ENCODE peak calls at places on chromosomes 5 and 9, in seven cellular contexts. C is natural killer cell, K is left ventricle myocardium inferior, O is Calu3, I is brain microvascular endothelial cell, H is psoas muscle, U is epithelial cell of proximal tubule. L is an unnamed sample.

GRCh38 chr5:55421074-55421529 is 113.3 kb downstream of the MTREX start:
- DNase-seq in O (no peak), U (no peak), K (no peak), C (no peak), H (no peak), I (no peak), L (no peak)

GRCh38 chr9:106678273-106678672 is 184.7 kb upstream of the ZNF462 start:
- DNase-seq in C (no peak), H (no peak), K (no peak), I (no peak), O (no peak), U (no peak), L (no peak)

GRCh38 chr5:23507278-23507685 is at the start of gene PRDM9:
- DNase-seq in H (peak), C (no peak), O (no peak), I (no peak), K (peak), U (peak), L (no peak)

GRCh38 chr5:35183243-35183955 is 46.9 kb downstream of the PRLR start:
- DNase-seq in K (peak), I (peak), O (peak), U (no peak), C (no peak), H (peak), L (no peak)

GRCh38 chr9:81649475-81649874 is 39.9 kb downstream of the TLE1 start:
- DNase-seq in C (no peak), O (no peak), K (no peak), U (no peak), H (no peak), I (no peak), L (no peak)

GRCh38 chr5:89267764-89268163 is 384.8 kb upstream of the MEF2C start:
- DNase-seq in K (no peak), H (no peak), U (no peak), C (no peak), I (no peak), O (no peak), L (no peak)

GRCh38 chr5:75167345-75167744 is 69.3 kb downstream of the ANKRD31 start:
- DNase-seq in C (no peak), O (no peak), I (peak), K (no peak), U (no peak), H (no peak), L (no peak)

GRCh38 chr5:22372376-22372775 is 480.8 kb downstream of the CDH12 start:
- DNase-seq in H (no peak), C (no peak), K (no peak), U (no peak), O (no peak), I (no peak), L (no peak)

GRCh38 chr5:92560698-92561361 is 1020.2 kb downstream of the NR2F1-AS1 start:
- DNase-seq in K (no peak), H (no peak), I (peak), U (peak), C (no peak), O (no peak), L (no peak)

GRCh38 chr9:98547606-98548005 is 161.1 kb downstream of the GABBR2 start:
- DNase-seq in K (no peak), U (no peak), H (no peak), I (no peak), O (no peak), C (no peak), L (no peak)

GRCh38 chr9:108709126-108709525 is 146.7 kb downstream of the ACTL7B start:
- DNase-seq in K (no peak), H (no peak), U (no peak), I (no peak), O (no peak), C (no peak), L (no peak)

GRCh38 chr5:36496471-36496870 is 109.9 kb upstream of the SLC1A3 start:
- DNase-seq in I (no peak), K (no peak), U (no peak), C (no peak), O (no peak), H (no peak), L (no peak)

GRCh38 chr5:67165524-67166459 is 30.8 kb downstream of the CD180 start:
- DNase-seq in H (peak), O (peak), C (peak), I (peak), K (peak), U (no peak), L (peak)

GRCh38 chr9:84953797-84954695 is 284.5 kb downstream of the NTRK2 start:
- DNase-seq in C (peak), O (peak), H (peak), U (no peak), I (peak), K (peak), L (no peak)

GRCh38 chr5:159616967-159617366 is 286.7 kb upstream of the IL12B start:
- DNase-seq in K (no peak), I (peak), H (no peak), O (no peak), C (no peak), U (no peak), L (no peak)

GRCh38 chr5:81537905-81538535 is 144.1 kb upstream of the ACOT12 start:
- DNase-seq in I (no peak), U (no peak), H (no peak), O (no peak), C (no peak), K (no peak), L (no peak)

GRCh38 chr5:95861221-95861857 is 38.8 kb upstream of the GLRX start:
- DNase-seq in U (peak), H (peak), K (peak), I (peak), C (no peak), O (peak), L (peak)

GRCh38 chr5:180644825-180645608 is 4.4 kb downstream of the FLT4 start:
- DNase-seq in U (no peak), C (no peak), I (no peak), K (peak), O (no peak), H (no peak), L (no peak)

GRCh38 chr9:137055385-137056364 is 1.8 kb upstream of the ENTPD2 start:
- DNase-seq in I (no peak), H (peak), U (no peak), K (peak), O (peak), C (no peak), L (no peak)

GRCh38 chr9:131309526-131310276 is 20.2 kb downstream of the PLPP7 start:
- DNase-seq in O (no peak), U (no peak), K (no peak), I (no peak), H (no peak), C (no peak), L (no peak)

GRCh38 chr5:1793301-1793740 is 6.3 kb downstream of the MRPL36 start:
- DNase-seq in I (peak), C (no peak), K (no peak), U (no peak), H (no peak), O (no peak), L (no peak)

GRCh38 chr5:181043285-181044092 is 3.4 kb downstream of the BTNL9 start:
- DNase-seq in K (no peak), U (no peak), C (no peak), H (no peak), O (peak), I (no peak), L (no peak)

GRCh38 chr5:129906177-129906887 is 2.1 kb downstream of the CHSY3 start:
- DNase-seq in H (no peak), K (no peak), O (peak), C (no peak), I (peak), U (no peak), L (no peak)

GRCh38 chr9:69293186-69293585 is 31.8 kb upstream of the ENTREP1 start:
- DNase-seq in U (no peak), O (no peak), H (no peak), C (no peak), K (no peak), I (no peak), L (no peak)

GRCh38 chr5:66354407-66354806 is 210.3 kb downstream of the SREK1 start:
- DNase-seq in U (no peak), C (no peak), K (no peak), O (no peak), H (no peak), I (no peak), L (no peak)

GRCh38 chr5:150141544-150142188 is 14.0 kb downstream of the PDGFRB start:
- DNase-seq in C (no peak), O (no peak), K (no peak), H (no peak), I (peak), U (no peak), L (no peak)

DNA sequence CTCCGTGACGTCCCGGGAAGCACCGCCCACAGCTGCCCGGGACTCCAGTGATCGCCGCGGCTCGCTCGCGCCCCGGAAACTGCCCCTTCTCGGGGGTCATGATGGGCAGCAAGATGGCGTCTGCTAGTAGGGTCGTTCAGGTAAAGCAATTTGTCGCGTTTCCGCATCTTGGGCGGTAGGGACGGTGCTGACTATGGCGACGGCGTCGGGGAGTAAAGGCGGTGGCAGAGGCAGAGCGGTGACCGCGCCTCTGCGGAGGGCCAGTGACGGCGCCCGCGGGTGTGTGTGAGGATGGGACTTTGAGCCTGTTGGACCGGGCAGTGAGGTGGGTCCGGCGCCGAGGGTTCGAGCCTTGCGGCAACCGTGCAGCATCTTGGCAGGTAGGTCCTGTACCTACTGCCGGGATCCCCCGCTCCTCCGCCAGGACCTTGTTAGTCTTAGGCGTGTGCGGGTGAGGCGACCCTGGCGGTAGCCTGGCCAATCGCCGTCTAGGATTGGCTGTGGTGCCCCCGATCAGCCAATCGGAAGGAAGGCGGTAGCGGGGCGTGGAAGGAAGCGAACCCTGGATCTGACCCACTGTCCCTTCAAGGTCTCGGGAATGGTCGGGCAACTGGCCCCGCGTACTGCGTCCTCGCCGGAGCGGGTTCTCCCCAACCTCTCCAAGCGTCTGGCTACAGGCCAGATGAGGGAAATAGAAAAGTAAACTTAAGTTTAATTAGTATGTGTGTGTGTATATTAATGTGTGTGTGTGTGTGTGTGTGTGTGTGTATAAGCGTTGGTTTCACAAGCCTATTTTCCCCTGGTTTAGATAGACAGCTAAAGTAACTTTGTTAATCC is 16.7 kb upstream of the CDK7 start:
- DNase-seq in C (peak), O (peak), K (peak), I (peak), H (peak), U (no peak), L (peak)
- TF ChIP-seq CTCF in C (no peak), O (no peak), K (peak), I (peak), H (peak), U (no peak), L (peak)

GRCh38 chr5:9170026-9170425 is 375.8 kb downstream of the SEMA5A start:
- DNase-seq in U (no peak), I (no peak), C (no peak), O (no peak), K (no peak), H (no peak), L (no peak)

GRCh38 chr5:9160747-9161146 is 385.1 kb downstream of the SEMA5A start:
- DNase-seq in O (no peak), H (no peak), C (no peak), I (no peak), U (peak), K (no peak), L (no peak)

GRCh38 chr5:9168791-9169611 is 376.9 kb downstream of the SEMA5A start:
- DNase-seq in C (no peak), O (no peak), H (no peak), K (no peak), I (no peak), U (peak), L (no peak)

GRCh38 chr5:9165567-9165966 is 380.3 kb downstream of the SEMA5A start:
- DNase-seq in O (no peak), C (no peak), U (no peak), K (no peak), I (no peak), H (no peak), L (no peak)

GRCh38 chr5:9166202-9167147 is 379.4 kb downstream of the SEMA5A start:
- DNase-seq in I (no peak), U (no peak), C (no peak), O (no peak), H (no peak), K (no peak), L (no peak)
- TF ChIP-seq CTCF in I (no peak), U (peak), C (no peak), O (no peak), H (no peak), K (no peak), L (no peak)

DNA sequence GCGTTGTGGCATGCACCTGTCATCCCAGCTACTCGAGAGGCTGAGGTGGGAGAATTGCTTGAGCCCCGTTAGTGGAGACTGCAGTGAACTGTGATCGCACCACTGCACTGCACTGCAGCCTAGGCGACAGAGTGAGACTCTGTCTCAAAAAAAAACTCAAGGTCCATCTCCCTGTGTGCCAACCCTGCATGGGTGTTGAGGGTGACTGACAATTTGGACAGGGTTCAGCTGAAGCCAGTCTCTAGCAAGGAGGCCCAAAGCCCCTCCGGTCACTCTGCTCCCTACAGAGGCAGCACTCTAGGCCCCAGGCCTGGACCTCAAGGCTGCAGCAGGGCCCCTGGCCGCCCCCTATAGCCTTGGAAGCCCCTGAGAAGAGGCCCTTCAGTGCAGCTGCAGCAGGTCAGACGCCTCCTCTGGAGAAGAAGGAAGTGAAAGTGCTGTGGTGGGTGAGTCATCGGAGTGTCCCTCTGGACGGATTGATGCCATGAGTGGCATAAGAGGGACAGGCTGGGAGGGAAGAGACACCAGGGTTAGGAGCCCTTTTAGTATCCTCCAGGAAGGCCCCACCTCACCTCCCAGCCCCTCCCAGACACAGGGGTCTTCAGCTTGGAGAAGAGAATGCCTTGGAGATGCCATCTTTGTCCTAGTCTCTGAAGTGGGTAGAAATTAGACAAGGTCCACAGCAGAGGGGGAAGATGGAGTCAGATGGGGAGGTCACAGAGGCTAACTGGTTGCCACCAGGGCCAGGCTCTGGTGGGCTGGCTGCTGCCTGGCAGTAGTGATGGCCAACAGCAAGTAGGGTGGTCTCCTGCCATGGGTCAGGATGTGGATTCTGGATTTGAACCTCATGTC is 39.1 kb upstream of the NEK6 start:
- DNase-seq in C (peak), I (peak), U (no peak), O (peak), K (no peak), H (peak), L (peak)
- TF ChIP-seq CTCF in C (no peak), I (peak), U (peak), O (no peak), K (no peak), H (no peak), L (no peak)

GRCh38 chr5:76403713-76403962 is 553 bp downstream of the IQGAP2 start:
- DNase-seq in K (no peak), U (no peak), O (no peak), I (no peak), C (no peak), H (no peak), L (peak)
- TF ChIP-seq CTCF in K (no peak), U (peak), O (peak), I (peak), C (no peak), H (no peak), L (no peak)

DNA sequence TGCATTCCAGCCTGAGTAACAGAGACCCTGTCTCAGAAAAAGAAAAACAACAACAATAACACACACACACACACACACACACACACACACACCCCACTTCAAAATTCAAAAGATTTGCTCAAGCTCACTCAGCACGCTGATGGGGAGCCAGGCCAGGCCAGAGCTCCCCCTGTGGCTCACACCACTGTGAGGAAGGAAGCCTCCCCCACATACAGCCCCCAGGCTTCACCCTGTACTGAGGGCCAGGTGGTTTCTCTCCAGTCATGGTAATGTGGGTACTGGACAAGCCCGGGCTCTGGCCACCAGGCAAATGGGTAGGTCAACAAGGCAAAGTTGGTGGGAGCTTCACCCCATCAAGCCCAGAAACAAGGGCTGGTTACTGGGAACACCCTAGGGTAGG is 19.0 kb downstream of the ATOX1 start:
- DNase-seq in C (no peak), H (no peak), O (no peak), I (no peak), K (no peak), U (no peak), L (no peak)
- TF ChIP-seq CTCF in C (no peak), H (no peak), O (no peak), I (peak), K (no peak), U (no peak), L (no peak)

DNA sequence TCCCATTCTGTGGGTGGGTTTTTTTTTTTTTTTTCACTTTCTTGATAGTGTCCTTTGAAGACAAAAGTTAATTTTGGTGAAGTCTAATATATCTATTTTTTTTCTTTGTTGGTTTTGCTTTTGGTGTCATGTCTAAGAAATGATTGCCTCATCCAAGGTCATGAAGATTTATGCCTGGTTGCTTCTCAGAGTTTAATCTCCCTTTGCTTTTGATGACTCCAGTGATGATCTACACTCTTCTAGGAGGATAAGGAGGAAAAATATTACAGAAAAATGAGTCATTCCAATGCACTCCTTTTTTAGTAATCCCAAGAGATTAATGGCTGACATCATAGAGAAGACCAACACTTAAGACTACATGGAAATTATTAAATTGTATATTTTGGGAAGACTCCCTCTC is 79.7 kb upstream of the ICE1 start:
- DNase-seq in C (no peak), I (peak), O (no peak), U (no peak), H (no peak), K (no peak), L (no peak)
- TF ChIP-seq CTCF in C (no peak), I (no peak), O (no peak), U (no peak), H (no peak), K (no peak), L (no peak)

DNA sequence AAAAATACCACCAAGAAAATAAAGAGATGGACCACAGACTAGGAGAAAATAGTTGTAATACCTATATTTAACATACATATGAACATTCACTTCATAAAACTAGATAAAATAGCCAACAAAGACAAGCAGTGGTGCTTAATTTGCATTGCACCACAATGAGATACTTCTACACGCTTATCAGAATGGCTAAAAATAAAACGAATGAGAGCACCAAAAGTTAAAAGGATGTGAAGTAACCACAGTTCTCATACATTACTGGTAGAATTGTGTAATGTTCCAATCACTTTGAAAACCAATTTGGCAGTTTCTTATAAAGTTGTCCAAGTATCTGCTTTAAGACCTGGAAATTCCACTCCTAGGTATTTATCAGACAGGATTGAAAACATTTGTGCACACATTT is 198.9 kb upstream of the SGCD start:
- DNase-seq in U (no peak), C (no peak), K (no peak), I (no peak), H (no peak), O (no peak), L (no peak)
- TF ChIP-seq CTCF in U (no peak), C (no peak), K (no peak), I (no peak), H (no peak), O (no peak), L (no peak)

DNA sequence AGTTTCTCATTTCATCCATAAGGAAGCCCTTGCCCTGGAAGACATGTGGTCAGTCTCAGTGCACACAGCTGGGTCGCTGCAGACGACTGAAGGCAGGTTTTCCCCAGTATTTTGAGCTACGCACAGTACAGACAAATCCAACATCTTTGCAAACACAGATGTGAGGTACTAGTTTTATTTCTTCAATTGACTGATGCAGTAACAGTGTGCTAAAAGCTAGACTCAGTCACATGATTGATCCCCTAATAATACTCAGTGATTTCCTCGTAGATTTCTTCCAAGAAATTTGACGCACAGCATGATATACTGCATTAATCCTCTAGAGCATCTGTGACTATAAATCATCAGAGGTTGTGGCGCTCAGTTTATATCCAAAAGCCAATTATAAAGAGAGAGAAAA is 346.1 kb downstream of the DIRAS2 start:
- DNase-seq in K (no peak), I (no peak), O (no peak), H (no peak), C (no peak), U (no peak), L (no peak)
- TF ChIP-seq CTCF in K (no peak), I (no peak), O (no peak), H (no peak), C (no peak), U (no peak), L (no peak)

DNA sequence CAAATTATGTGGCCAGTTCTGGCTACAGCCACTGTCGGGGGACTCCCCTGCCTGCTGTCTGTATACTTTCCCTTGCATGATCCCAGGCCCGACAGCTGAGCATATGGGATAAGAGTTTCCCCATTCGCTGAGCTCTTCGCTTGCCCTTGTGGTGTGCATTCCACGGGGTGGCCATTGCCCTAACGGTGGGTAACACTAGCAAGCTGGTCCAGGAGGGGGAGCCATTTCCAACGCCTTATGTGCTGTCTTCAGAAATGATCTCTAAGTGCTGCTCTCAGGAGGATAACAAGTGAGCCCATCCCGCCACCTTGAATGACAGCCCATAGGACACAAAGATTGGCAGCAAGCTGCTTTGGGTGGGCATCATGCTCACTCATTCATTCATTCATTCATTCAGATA is 190.9 kb downstream of the FSTL4 start:
- DNase-seq in H (no peak), U (no peak), O (no peak), C (no peak), I (peak), K (no peak), L (no peak)
- TF ChIP-seq CTCF in H (no peak), U (peak), O (no peak), C (no peak), I (peak), K (peak), L (no peak)

L was measured in CD14-positive monocyte.